ENCODE peak calls at places on chromosomes 12 and 14, in seven cellular contexts. One of them, this sample, is unnamed.

GRCh38 chr14:100466111-100466856 is 120.9 kb downstream of the BEGAIN start:
- DNase-seq in H1: no peak
- DNase-seq in H9: peak; percentile 84
- DNase-seq in trophoblast cell: no peak
- DNase-seq in mesenchymal stem cell: no peak
- DNase-seq in mesendoderm: peak; percentile 33
- DNase-seq in neuronal stem cell: no peak
- DNase-seq in this sample: no peak

GRCh38 chr14:64337901-64338615 is 43.9 kb upstream of the ESR2 start:
- DNase-seq in neuronal stem cell: peak; percentile 75
- DNase-seq in mesenchymal stem cell: peak; percentile 75
- DNase-seq in trophoblast cell: peak; percentile 87
- DNase-seq in H1: peak; percentile 19
- DNase-seq in mesendoderm: peak; percentile 90
- DNase-seq in H9: peak; percentile 68
- DNase-seq in this sample: peak; percentile 58

GRCh38 chr12:10771132-10771733 is 31.2 kb downstream of the TAS2R7 start:
- DNase-seq in mesenchymal stem cell: peak; percentile 43
- DNase-seq in mesendoderm: peak; percentile 21
- DNase-seq in neuronal stem cell: peak; percentile 4
- DNase-seq in trophoblast cell: peak; percentile 49
- DNase-seq in H9: no peak
- DNase-seq in H1: no peak
- DNase-seq in this sample: peak; percentile 51

GRCh38 chr14:55976219-55976618 is 142.0 kb upstream of the PELI2 start:
- DNase-seq in mesenchymal stem cell: no peak
- DNase-seq in trophoblast cell: no peak
- DNase-seq in mesendoderm: no peak
- DNase-seq in H9: no peak
- DNase-seq in neuronal stem cell: no peak
- DNase-seq in H1: no peak
- DNase-seq in this sample: no peak

GRCh38 chr12:93200291-93200917 is 177.3 kb upstream of the NUDT4 start:
- DNase-seq in mesenchymal stem cell: peak; percentile 24
- DNase-seq in H1: no peak
- DNase-seq in trophoblast cell: no peak
- DNase-seq in neuronal stem cell: no peak
- DNase-seq in mesendoderm: no peak
- DNase-seq in H9: no peak
- DNase-seq in this sample: no peak

GRCh38 chr12:68042212-68042699 is 53.0 kb downstream of the IFNG-AS1 start:
- DNase-seq in trophoblast cell: no peak
- DNase-seq in H9: no peak
- DNase-seq in mesendoderm: peak; percentile 39
- DNase-seq in H1: no peak
- DNase-seq in neuronal stem cell: no peak
- DNase-seq in mesenchymal stem cell: peak; percentile 4
- DNase-seq in this sample: peak; percentile 3

GRCh38 chr12:1529862-1530591 is 64.4 kb downstream of the FBXL14 start:
- DNase-seq in trophoblast cell: no peak
- DNase-seq in H9: peak; percentile 51
- DNase-seq in H1: no peak
- DNase-seq in mesendoderm: no peak
- DNase-seq in mesenchymal stem cell: peak; percentile 20
- DNase-seq in neuronal stem cell: no peak
- DNase-seq in this sample: no peak

GRCh38 chr12:132484891-132485441 is 5.0 kb upstream of the FBRSL1 start:
- DNase-seq in neuronal stem cell: no peak
- DNase-seq in H9: no peak
- DNase-seq in H1: no peak
- DNase-seq in mesenchymal stem cell: no peak
- DNase-seq in trophoblast cell: no peak
- DNase-seq in mesendoderm: no peak
- DNase-seq in this sample: no peak

GRCh38 chr14:101992708-101993107 is 28.3 kb downstream of the DYNC1H1 start:
- DNase-seq in H9: no peak
- DNase-seq in H1: no peak
- DNase-seq in mesenchymal stem cell: no peak
- DNase-seq in mesendoderm: no peak
- DNase-seq in neuronal stem cell: no peak
- DNase-seq in trophoblast cell: no peak
- DNase-seq in this sample: no peak

GRCh38 chr14:54258382-54258781 is 138.4 kb upstream of the CDKN3 start:
- DNase-seq in mesendoderm: peak; percentile 26
- DNase-seq in mesenchymal stem cell: no peak
- DNase-seq in H1: no peak
- DNase-seq in H9: no peak
- DNase-seq in neuronal stem cell: no peak
- DNase-seq in trophoblast cell: no peak
- DNase-seq in this sample: no peak

GRCh38 chr12:109938947-109939346 is 38.9 kb downstream of the TCHP start:
- DNase-seq in trophoblast cell: no peak
- DNase-seq in H9: no peak
- DNase-seq in mesenchymal stem cell: no peak
- DNase-seq in mesendoderm: no peak
- DNase-seq in H1: no peak
- DNase-seq in neuronal stem cell: no peak
- DNase-seq in this sample: no peak

GRCh38 chr12:116125981-116126566 is 151.4 kb downstream of the MED13L start:
- DNase-seq in trophoblast cell: peak; percentile 51
- DNase-seq in mesendoderm: no peak
- DNase-seq in H9: no peak
- DNase-seq in mesenchymal stem cell: no peak
- DNase-seq in neuronal stem cell: no peak
- DNase-seq in H1: no peak
- DNase-seq in this sample: no peak

GRCh38 chr12:111303531-111303930 is 65.4 kb downstream of the PHETA1 start:
- DNase-seq in H9: no peak
- DNase-seq in mesenchymal stem cell: no peak
- DNase-seq in H1: no peak
- DNase-seq in mesendoderm: no peak
- DNase-seq in trophoblast cell: no peak
- DNase-seq in neuronal stem cell: no peak
- DNase-seq in this sample: no peak

GRCh38 chr14:102985665-102986064 is 63.2 kb downstream of the AMN start:
- DNase-seq in mesenchymal stem cell: no peak
- DNase-seq in H9: no peak
- DNase-seq in trophoblast cell: no peak
- DNase-seq in neuronal stem cell: no peak
- DNase-seq in H1: no peak
- DNase-seq in mesendoderm: no peak
- DNase-seq in this sample: no peak

GRCh38 chr12:102964872-102965271 is 7.4 kb downstream of the ASCL1 start:
- DNase-seq in H9: peak; percentile 79
- DNase-seq in mesendoderm: peak; percentile 73
- DNase-seq in mesenchymal stem cell: no peak
- DNase-seq in neuronal stem cell: no peak
- DNase-seq in H1: no peak
- DNase-seq in trophoblast cell: no peak
- DNase-seq in this sample: no peak

GRCh38 chr14:53953828-53954550 is 2.6 kb downstream of the BMP4 start:
- DNase-seq in neuronal stem cell: no peak
- DNase-seq in H1: no peak
- DNase-seq in H9: peak; percentile 43
- DNase-seq in trophoblast cell: peak; percentile 47
- DNase-seq in mesendoderm: peak; percentile 66
- DNase-seq in mesenchymal stem cell: peak; percentile 85
- DNase-seq in this sample: peak; percentile 29

GRCh38 chr14:91103116-91103515 is 10.8 kb upstream of the DGLUCY start:
- DNase-seq in mesendoderm: no peak
- DNase-seq in trophoblast cell: no peak
- DNase-seq in neuronal stem cell: no peak
- DNase-seq in H1: no peak
- DNase-seq in H9: no peak
- DNase-seq in mesenchymal stem cell: no peak
- DNase-seq in this sample: no peak

GRCh38 chr12:125888921-125889320 is 823.7 kb downstream of the AACS start:
- DNase-seq in H1: no peak
- DNase-seq in trophoblast cell: peak; percentile 12
- DNase-seq in mesenchymal stem cell: no peak
- DNase-seq in H9: no peak
- DNase-seq in mesendoderm: no peak
- DNase-seq in neuronal stem cell: no peak
- DNase-seq in this sample: no peak

GRCh38 chr14:55891692-55892091 is 226.5 kb upstream of the PELI2 start:
- DNase-seq in mesendoderm: peak; percentile 18
- DNase-seq in trophoblast cell: no peak
- DNase-seq in mesenchymal stem cell: no peak
- DNase-seq in H9: peak; percentile 51
- DNase-seq in neuronal stem cell: no peak
- DNase-seq in H1: peak; percentile 9
- DNase-seq in this sample: no peak

GRCh38 chr14:99058542-99058941 is 213.5 kb downstream of the BCL11B start:
- DNase-seq in mesenchymal stem cell: no peak
- DNase-seq in H1: no peak
- DNase-seq in mesendoderm: no peak
- DNase-seq in trophoblast cell: no peak
- DNase-seq in H9: no peak
- DNase-seq in neuronal stem cell: no peak
- DNase-seq in this sample: no peak

GRCh38 chr14:71729581-71729980 is 202.6 kb upstream of the RGS6 start:
- DNase-seq in trophoblast cell: no peak
- DNase-seq in H9: no peak
- DNase-seq in mesenchymal stem cell: no peak
- DNase-seq in H1: no peak
- DNase-seq in mesendoderm: no peak
- DNase-seq in neuronal stem cell: no peak
- DNase-seq in this sample: no peak

GRCh38 chr14:75738192-75738591 is 77.1 kb downstream of the TTLL5 start:
- DNase-seq in mesendoderm: no peak
- DNase-seq in mesenchymal stem cell: no peak
- DNase-seq in trophoblast cell: no peak
- DNase-seq in H9: no peak
- DNase-seq in H1: no peak
- DNase-seq in neuronal stem cell: no peak
- DNase-seq in this sample: peak; percentile 14

GRCh38 chr14:28704153-28704552 is 62.4 kb upstream of the FOXG1 start:
- DNase-seq in H9: no peak
- DNase-seq in H1: no peak
- DNase-seq in mesendoderm: no peak
- DNase-seq in neuronal stem cell: no peak
- DNase-seq in mesenchymal stem cell: no peak
- DNase-seq in trophoblast cell: no peak
- DNase-seq in this sample: no peak

GRCh38 chr14:80493620-80494019 is 282.3 kb upstream of the DIO2 start:
- DNase-seq in neuronal stem cell: no peak
- DNase-seq in mesendoderm: peak; percentile 11
- DNase-seq in H1: no peak
- DNase-seq in mesenchymal stem cell: no peak
- DNase-seq in trophoblast cell: peak; percentile 24
- DNase-seq in H9: no peak
- DNase-seq in this sample: no peak
- H3K4ac ChIP-seq in neuronal stem cell: no peak overlapping the region
- H3K4ac ChIP-seq in mesendoderm: no peak overlapping the region
- H3K4ac ChIP-seq in H1: no peak overlapping the region
- H3K4ac ChIP-seq in mesenchymal stem cell: no peak overlapping the region
- H3K4ac ChIP-seq in trophoblast cell: no peak overlapping the region
- H3K4ac ChIP-seq in H9: no peak overlapping the region
- H3K4ac ChIP-seq in this sample: no peak overlapping the region

DNA sequence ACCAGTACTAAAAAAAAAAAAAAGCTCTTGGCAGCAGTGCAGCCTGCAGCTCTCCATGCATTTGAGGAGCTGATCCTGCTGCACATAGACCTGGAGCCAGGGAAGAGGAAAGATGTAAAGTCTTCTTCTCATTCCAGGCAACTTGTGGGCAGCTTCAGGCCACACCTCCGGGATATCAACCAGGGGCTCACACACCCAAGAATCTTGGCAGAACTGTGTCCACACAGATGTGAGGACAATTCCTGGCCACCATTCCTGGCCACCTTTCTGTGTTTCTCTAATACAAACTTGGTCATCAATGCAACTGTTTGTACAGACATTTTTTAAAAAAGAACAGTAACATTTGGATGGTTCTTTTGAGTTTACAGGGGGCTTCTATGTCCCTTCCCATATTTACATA is 72.7 kb downstream of the TMEM132C start:
- DNase-seq in mesendoderm: no peak
- DNase-seq in neuronal stem cell: no peak
- DNase-seq in trophoblast cell: no peak
- DNase-seq in H1: no peak
- DNase-seq in mesenchymal stem cell: no peak
- DNase-seq in H9: no peak
- DNase-seq in this sample: no peak
- H3K4ac ChIP-seq in mesendoderm: peak overlapping the region; percentile 20
- H3K4ac ChIP-seq in neuronal stem cell: no peak overlapping the region
- H3K4ac ChIP-seq in trophoblast cell: no peak overlapping the region
- H3K4ac ChIP-seq in H1: no peak overlapping the region
- H3K4ac ChIP-seq in mesenchymal stem cell: no peak overlapping the region
- H3K4ac ChIP-seq in H9: no peak overlapping the region
- H3K4ac ChIP-seq in this sample: no peak overlapping the region

GRCh38 chr12:51908876-51909592 is 1.7 kb downstream of the ACVRL1 start:
- DNase-seq in mesenchymal stem cell: no peak
- DNase-seq in mesendoderm: no peak
- DNase-seq in neuronal stem cell: no peak
- DNase-seq in trophoblast cell: no peak
- DNase-seq in H1: no peak
- DNase-seq in H9: no peak
- DNase-seq in this sample: no peak

GRCh38 chr12:51910691-51911090 is 3.4 kb downstream of the ACVRL1 start:
- DNase-seq in trophoblast cell: no peak
- DNase-seq in H1: no peak
- DNase-seq in neuronal stem cell: no peak
- DNase-seq in mesenchymal stem cell: no peak
- DNase-seq in H9: no peak
- DNase-seq in mesendoderm: no peak
- DNase-seq in this sample: no peak

GRCh38 chr12:51911307-51911706 is 4.0 kb downstream of the ACVRL1 start:
- DNase-seq in mesendoderm: no peak
- DNase-seq in H9: no peak
- DNase-seq in trophoblast cell: no peak
- DNase-seq in mesenchymal stem cell: no peak
- DNase-seq in neuronal stem cell: no peak
- DNase-seq in H1: no peak
- DNase-seq in this sample: no peak

GRCh38 chr12:51911788-51912711 is 4.7 kb downstream of the ACVRL1 start:
- DNase-seq in H9: no peak
- DNase-seq in trophoblast cell: peak; percentile 21
- DNase-seq in H1: no peak
- DNase-seq in neuronal stem cell: no peak
- DNase-seq in mesenchymal stem cell: peak; percentile 91
- DNase-seq in mesendoderm: peak; percentile 75
- DNase-seq in this sample: peak; percentile 50

GRCh38 chr12:51910168-51910567 is 2.9 kb downstream of the ACVRL1 start:
- DNase-seq in trophoblast cell: no peak
- DNase-seq in mesenchymal stem cell: no peak
- DNase-seq in mesendoderm: no peak
- DNase-seq in H1: no peak
- DNase-seq in H9: no peak
- DNase-seq in neuronal stem cell: no peak
- DNase-seq in this sample: no peak
- H3K4ac ChIP-seq in trophoblast cell: no peak overlapping the region
- H3K4ac ChIP-seq in mesenchymal stem cell: peak overlapping the region; percentile 88
- H3K4ac ChIP-seq in mesendoderm: no peak overlapping the region
- H3K4ac ChIP-seq in H1: no peak overlapping the region
- H3K4ac ChIP-seq in H9: no peak overlapping the region
- H3K4ac ChIP-seq in neuronal stem cell: no peak overlapping the region
- H3K4ac ChIP-seq in this sample: peak overlapping the region; percentile 98

DNA sequence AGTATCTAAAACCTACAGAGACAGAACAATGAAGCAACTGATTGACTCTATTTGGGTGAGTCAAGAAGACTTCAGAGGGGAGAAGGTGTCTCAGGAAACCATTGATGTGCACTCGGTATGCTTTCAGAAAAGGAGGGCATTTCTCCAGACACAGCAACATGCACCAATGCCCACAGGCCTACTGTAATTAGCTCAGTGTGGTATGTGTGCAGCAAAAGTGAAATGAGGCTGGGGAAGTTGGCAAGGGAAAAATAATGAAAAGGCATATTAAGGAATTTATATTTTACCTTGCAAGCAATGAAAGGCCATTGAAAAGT is 158.4 kb upstream of the GRIP1 start:
- DNase-seq in neuronal stem cell: no peak
- DNase-seq in H1: no peak
- DNase-seq in H9: no peak
- DNase-seq in mesenchymal stem cell: no peak
- DNase-seq in mesendoderm: no peak
- DNase-seq in trophoblast cell: no peak
- DNase-seq in this sample: no peak
- H3K4ac ChIP-seq in neuronal stem cell: no peak overlapping the region
- H3K4ac ChIP-seq in H1: no peak overlapping the region
- H3K4ac ChIP-seq in H9: no peak overlapping the region
- H3K4ac ChIP-seq in mesenchymal stem cell: no peak overlapping the region
- H3K4ac ChIP-seq in mesendoderm: no peak overlapping the region
- H3K4ac ChIP-seq in trophoblast cell: no peak overlapping the region
- H3K4ac ChIP-seq in this sample: no peak overlapping the region

This sample was measured in IMR-90.